ENCODE peak calls at places on chromosomes 16 and 17, in five cellular contexts. T, R, K, D and C are unnamed samples.

GRCh38 chr16:56835330-56835729 is 29.7 kb upstream of the SLC12A3 start:
- DNase-seq in T (no peak), R (no peak), K (no peak), D (no peak), C (no peak)

GRCh38 chr17:72351884-72352346 is 231.1 kb downstream of the SOX9 start:
- DNase-seq in T (no peak), R (no peak), K (peak; percentile 17), D (no peak), C (no peak)

GRCh38 chr16:27285676-27286196 is 17.2 kb upstream of the NSMCE1 start:
- DNase-seq in T (no peak), R (no peak), K (no peak), D (no peak), C (no peak)

GRCh38 chr16:12158428-12158827 is 181.9 kb downstream of the SNX29 start:
- DNase-seq in T (peak; percentile 92), R (no peak), K (no peak), D (peak; percentile 56), C (no peak)

GRCh38 chr17:77466140-77466539 is 325.4 kb downstream of the SEC14L1 start:
- DNase-seq in T (no peak), R (no peak), K (peak; percentile 61), D (no peak), C (no peak)

GRCh38 chr17:77581480-77581879 is 377.0 kb upstream of the TNRC6C start:
- DNase-seq in T (peak; percentile 45), R (no peak), K (no peak), D (no peak), C (no peak)

GRCh38 chr17:37702605-37703004 is 42.3 kb downstream of the HNF1B start:
- DNase-seq in T (peak; percentile 63), R (peak; percentile 41), K (no peak), D (peak; percentile 52), C (peak; percentile 90)

GRCh38 chr16:65547799-65548446 is 426.1 kb upstream of the CDH11 start:
- DNase-seq in T (peak; percentile 94), R (peak; percentile 83), K (peak; percentile 54), D (peak; percentile 74), C (no peak)

GRCh38 chr17:60086822-60087591 is 8.3 kb upstream of the HEATR6 start:
- DNase-seq in T (peak; percentile 78), R (no peak), K (no peak), D (no peak), C (no peak)

GRCh38 chr16:73771196-73771595 is 525.4 kb upstream of the PSMD7 start:
- DNase-seq in T (no peak), R (no peak), K (no peak), D (no peak), C (no peak)

GRCh38 chr16:48892884-48893283 is 282.9 kb upstream of the N4BP1 start:
- DNase-seq in T (no peak), R (no peak), K (no peak), D (no peak), C (no peak)

GRCh38 chr16:53784312-53784711 is 80.4 kb downstream of the FTO start:
- DNase-seq in T (no peak), R (no peak), K (no peak), D (no peak), C (no peak)

GRCh38 chr17:16938496-16939270 is 33.2 kb downstream of the TNFRSF13B start:
- DNase-seq in T (no peak), R (no peak), K (peak; percentile 18), D (no peak), C (no peak)

GRCh38 chr17:68807998-68808772 is 147.0 kb downstream of the ABCA8 start:
- DNase-seq in T (no peak), R (no peak), K (no peak), D (no peak), C (no peak)

GRCh38 chr17:39634384-39634871 is 2.5 kb upstream of the STARD3 start:
- DNase-seq in T (no peak), R (no peak), K (peak; percentile 59), D (no peak), C (no peak)

GRCh38 chr17:16945513-16946201 is 26.3 kb downstream of the TNFRSF13B start:
- DNase-seq in T (no peak), R (no peak), K (peak; percentile 28), D (no peak), C (no peak)

GRCh38 chr17:17205368-17206148 is 575 bp downstream of the PLD6 start:
- DNase-seq in T (peak; percentile 61), R (no peak), K (no peak), D (no peak), C (peak; percentile 58)

GRCh38 chr17:61429274-61429673 is 22.9 kb upstream of the TBX4 start:
- DNase-seq in T (no peak), R (no peak), K (no peak), D (no peak), C (no peak)

DNA sequence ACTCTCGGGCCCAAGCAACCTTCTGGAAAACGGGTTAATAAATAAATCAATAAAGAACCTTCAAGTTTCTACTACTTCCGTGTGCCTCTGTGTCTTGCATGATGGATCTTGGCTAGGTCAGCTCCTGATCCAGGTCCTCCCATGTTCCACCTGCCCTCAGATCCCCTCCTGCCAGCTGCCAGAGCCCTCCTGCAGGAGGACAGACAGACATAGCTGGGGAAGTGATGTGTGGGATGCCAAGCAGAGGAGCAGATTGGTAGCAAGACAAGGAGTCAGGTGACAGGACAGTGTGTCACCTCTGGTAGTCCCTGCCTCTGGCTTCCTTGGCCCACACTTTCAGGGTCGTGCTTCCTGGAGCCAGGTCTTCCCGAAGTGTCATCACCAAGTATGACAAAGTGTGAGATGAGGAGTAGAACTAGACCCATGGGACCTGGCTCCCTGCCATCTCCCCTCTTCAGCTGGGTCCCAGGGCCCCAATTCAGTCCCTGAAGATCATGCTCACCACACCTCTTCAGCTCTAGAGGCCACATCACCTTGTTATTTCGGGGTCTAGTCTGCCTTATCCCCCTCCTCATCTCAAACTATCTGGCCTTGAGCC is 1.0 kb upstream of the EPN3 start:
- DNase-seq in T (no peak), R (no peak), K (no peak), D (no peak), C (no peak)
- TF ChIP-seq CTCF in T (no peak), R (no peak), K (no peak), D (no peak), C (no peak)

DNA sequence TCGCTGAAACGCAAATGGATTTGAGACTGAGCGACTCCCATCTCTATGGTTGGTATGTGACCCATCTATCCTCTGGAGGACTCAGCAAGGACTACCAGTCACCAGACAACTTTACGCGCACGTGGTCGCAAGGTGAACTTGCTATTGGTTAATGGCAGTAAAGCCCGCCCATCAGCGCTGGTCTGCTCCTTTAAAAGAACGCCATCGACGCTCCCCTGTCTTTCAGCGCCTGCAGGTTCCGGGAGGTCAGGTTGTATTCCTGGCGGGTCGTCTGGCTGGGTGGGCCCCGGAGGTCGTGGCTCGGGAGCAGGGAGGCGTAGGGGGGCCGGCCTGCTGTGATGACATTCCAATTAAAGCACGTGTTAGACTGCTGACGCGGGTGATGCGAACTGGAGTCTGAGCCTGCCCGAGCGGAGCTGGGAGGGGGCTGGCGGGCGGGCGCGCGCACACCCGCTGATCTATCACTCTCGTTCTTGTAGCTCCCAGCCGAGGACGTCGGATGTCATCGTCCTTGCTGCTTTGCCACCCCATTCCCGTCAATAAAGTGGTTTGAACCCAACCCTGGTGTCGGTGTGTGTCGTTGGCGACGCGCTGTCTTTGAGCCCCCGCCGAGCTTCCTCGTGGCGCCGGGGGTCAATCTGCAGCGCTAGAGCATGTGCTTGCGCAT is 15.9 kb upstream of the ERN1 start:
- DNase-seq in T (peak; percentile 99), R (peak; percentile 100), K (peak; percentile 99), D (peak; percentile 100), C (peak; percentile 88)
- TF ChIP-seq CTCF in T (no peak), R (no peak), K (no peak), D (no peak), C (no peak)

DNA sequence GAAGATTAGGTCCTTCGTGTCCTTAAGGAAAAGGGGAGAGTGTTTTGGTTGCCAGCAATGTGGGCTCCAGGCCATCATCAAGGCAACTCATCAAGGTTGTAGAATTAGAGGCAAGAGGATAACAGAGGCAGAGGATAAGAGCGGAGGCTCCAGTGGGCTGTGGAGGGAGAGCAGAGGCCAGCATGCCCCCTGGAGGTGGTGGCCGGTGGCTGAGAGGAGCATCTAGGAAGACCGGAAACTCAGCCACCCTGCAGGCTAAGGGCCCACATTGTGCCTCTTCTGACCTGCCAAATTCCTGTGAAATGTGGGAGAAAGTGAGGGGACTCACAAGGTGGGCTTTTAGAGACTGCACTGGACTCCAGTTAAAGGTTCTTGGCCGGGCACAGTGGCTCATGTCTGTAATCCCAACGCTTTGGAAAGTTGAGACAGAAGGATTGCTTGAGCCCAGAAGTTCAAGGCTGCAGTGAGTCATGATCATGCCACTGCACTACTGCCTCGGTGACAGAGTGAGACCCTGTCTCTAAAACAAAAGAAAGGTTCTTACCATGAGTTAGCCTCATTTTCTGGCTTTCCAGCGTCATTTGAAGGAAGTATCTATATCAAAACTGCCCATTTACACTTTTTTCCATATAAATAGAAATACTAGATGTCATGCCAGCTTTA is 62.7 kb upstream of the ADORA2B start:
- DNase-seq in T (no peak), R (no peak), K (no peak), D (no peak), C (no peak)
- TF ChIP-seq CTCF in T (no peak), R (peak; percentile 13), K (peak; percentile 12), D (peak; percentile 17), C (no peak)

DNA sequence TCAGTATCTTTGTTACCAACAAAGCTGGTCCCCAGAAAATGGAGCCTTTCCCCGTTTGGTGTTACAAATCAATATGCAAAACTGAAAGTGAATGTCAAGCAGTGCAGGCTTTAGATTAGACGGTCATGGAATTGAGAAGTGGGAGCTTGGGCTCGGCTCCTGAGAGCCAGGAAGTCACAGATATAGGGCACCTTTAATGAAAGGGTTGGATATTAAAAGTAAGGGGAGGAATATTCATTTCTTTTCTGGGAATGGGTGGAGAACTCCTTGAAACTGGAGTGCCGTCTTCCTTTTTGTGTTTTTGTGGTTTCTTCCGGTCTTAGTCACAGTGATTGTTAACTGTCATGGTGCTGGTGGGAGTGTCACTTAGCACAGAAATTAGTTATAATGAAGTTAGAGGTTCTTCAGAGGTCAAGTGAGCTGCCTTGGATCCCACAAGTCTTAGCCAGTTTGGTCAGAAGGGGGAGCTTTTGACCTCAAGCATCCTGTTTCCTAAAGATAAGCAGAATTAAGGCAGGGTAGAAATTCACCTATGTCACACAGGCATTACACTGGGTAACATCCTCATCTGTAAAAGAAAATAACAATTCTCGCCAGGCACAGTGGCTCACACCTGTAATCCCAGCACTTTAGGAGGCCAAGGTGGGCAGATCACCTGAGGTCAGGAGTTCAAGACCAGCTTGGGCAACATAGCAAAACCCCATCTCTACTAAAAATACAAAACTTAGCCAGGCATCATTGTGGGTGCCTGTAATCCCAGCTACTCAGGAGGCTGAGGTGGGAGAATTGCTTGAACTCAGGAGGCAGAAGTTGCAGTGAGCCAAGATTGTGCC is 9.6 kb upstream of the EIF1 start:
- DNase-seq in T (peak; percentile 40), R (no peak), K (no peak), D (peak; percentile 37), C (peak; percentile 80)
- TF ChIP-seq CTCF in T (no peak), R (no peak), K (no peak), D (no peak), C (peak; percentile 14)